ENCODE peak calls at places on chromosomes 3 and 15, in four cellular contexts. M is fibroblast of lung, E is stomach, J is heart left ventricle. L is an unnamed sample.
A peak's percentile ranks its signal among the peaks of the same experiment; 100 is the strongest.

GRCh38 chr3:110593749-110594148 is 477.9 kb upstream of the NECTIN3 start:
- DNase-seq in M (no peak), E (no peak), J (no peak), L (no peak)

GRCh38 chr3:37396731-37397130 is 222.3 kb upstream of the LRRFIP2 start:
- DNase-seq in M (no peak), E (no peak), J (no peak), L (no peak)

GRCh38 chr15:63605816-63606215 is 8.6 kb downstream of the FBXL22 start:
- DNase-seq in M (no peak), E (no peak), J (no peak), L (no peak)

GRCh38 chr3:127822836-127823589 is 698 bp upstream of the MGLL start:
- DNase-seq in M (peak; percentile 32), E (peak; percentile 54), J (peak; percentile 73), L (peak; percentile 42)

GRCh38 chr3:43866529-43867353 is 176.0 kb downstream of the ABHD5 start:
- DNase-seq in M (peak; percentile 48), E (no peak), J (no peak), L (no peak)

GRCh38 chr15:33910741-33911140 is 57.6 kb upstream of the CHRM5 start:
- DNase-seq in M (peak; percentile 33), E (no peak), J (no peak), L (no peak)

GRCh38 chr3:119595639-119596329 is 1.9 kb upstream of the PLA1A start:
- DNase-seq in M (no peak), E (no peak), J (no peak), L (peak; percentile 91)

GRCh38 chr3:79947469-79947868 is 179.7 kb upstream of the ROBO1 start:
- DNase-seq in M (no peak), E (no peak), J (no peak), L (no peak)

GRCh38 chr15:62459875-62460274 is 294.8 kb upstream of the C2CD4B start:
- DNase-seq in M (no peak), E (no peak), J (no peak), L (no peak)

GRCh38 chr3:96931491-96931890 is 117.1 kb downstream of the EPHA6 start:
- DNase-seq in M (no peak), E (no peak), J (no peak), L (peak; percentile 17)

GRCh38 chr3:37627951-37628620 is 233.6 kb upstream of the CTDSPL start:
- DNase-seq in M (no peak), E (no peak), J (no peak), L (no peak)

GRCh38 chr3:193827039-193827669 is 234.1 kb downstream of the OPA1 start:
- DNase-seq in M (no peak), E (no peak), J (no peak), L (peak; percentile 65)

GRCh38 chr15:99763827-99764226 is 30.6 kb upstream of the LYSMD4 start:
- DNase-seq in M (no peak), E (no peak), J (no peak), L (no peak)
- H3K4me3 ChIP-seq in M (no peak overlapping the region), E (no peak overlapping the region), J (no peak overlapping the region), L (no peak overlapping the region)

GRCh38 chr3:129120254-129121004 is 1.2 kb downstream of the RAB43 start:
- DNase-seq in M (peak; percentile 81), E (peak; percentile 88), J (peak; percentile 88), L (peak; percentile 73)

GRCh38 chr3:129116482-129116946 is 5.1 kb downstream of the RAB43 start:
- DNase-seq in M (no peak), E (no peak), J (no peak), L (peak; percentile 53)

GRCh38 chr3:129119365-129120100 is 2.1 kb downstream of the RAB43 start:
- DNase-seq in M (no peak), E (peak; percentile 56), J (no peak), L (no peak)

GRCh38 chr3:129117134-129117533 is 4.5 kb downstream of the RAB43 start:
- DNase-seq in M (no peak), E (no peak), J (no peak), L (no peak)

DNA sequence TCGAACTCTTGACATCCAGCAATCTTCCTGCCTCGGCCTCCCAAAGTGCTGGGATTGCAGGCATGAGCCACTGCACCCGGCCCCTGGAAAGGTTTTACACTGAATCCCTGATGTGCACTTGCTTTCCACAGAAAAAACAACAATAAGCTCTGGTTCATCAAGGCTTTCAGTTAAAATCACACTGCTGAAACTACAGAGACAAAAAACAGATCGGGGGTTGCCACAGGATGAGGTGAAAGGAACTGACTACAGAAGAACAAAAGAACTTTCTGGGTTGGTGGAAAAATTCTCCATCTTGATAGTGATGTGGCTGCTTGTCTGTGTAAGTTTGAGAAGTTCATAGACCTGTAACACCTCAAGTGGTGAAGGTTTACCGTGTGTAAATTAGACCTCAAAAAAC is 2.9 kb downstream of the RAB43 start:
- DNase-seq in M (no peak), E (no peak), J (no peak), L (no peak)
- H3K4me1 ChIP-seq in M (peaks cover 17% of the 10 kb centered on the region), E (peaks cover 44% of the 10 kb centered on the region), J (peaks cover 10% of the 10 kb centered on the region), L (peaks cover 5% of the 10 kb centered on the region)

GRCh38 chr3:175338775-175339535 is 479.8 kb downstream of the NAALADL2 start:
- DNase-seq in M (peak; percentile 79), E (peak; percentile 26), J (no peak), L (no peak)
- H3K27ac ChIP-seq in M (no peak overlapping the region), E (no peak overlapping the region), J (no peak overlapping the region), L (no peak overlapping the region)

GRCh38 chr3:99637381-99638111 is 848 bp upstream of the COL8A1 start:
- DNase-seq in M (peak; percentile 78), E (no peak), J (no peak), L (no peak)
- H3K4me3 ChIP-seq in M (peak overlapping the region; percentile 72), E (peak overlapping the region; percentile 45), J (peak overlapping the region; percentile 56), L (peak overlapping the region; percentile 14)

GRCh38 chr3:115999001-115999400 is 375.7 kb downstream of the GAP43 start:
- DNase-seq in M (no peak), E (no peak), J (no peak), L (no peak)

GRCh38 chr3:116000315-116000714 is 377.0 kb downstream of the GAP43 start:
- DNase-seq in M (peak; percentile 88), E (no peak), J (no peak), L (peak; percentile 41)

GRCh38 chr3:116002240-116002639 is 378.9 kb downstream of the GAP43 start:
- DNase-seq in M (no peak), E (no peak), J (no peak), L (no peak)

GRCh38 chr3:115999598-115999997 is 376.3 kb downstream of the GAP43 start:
- DNase-seq in M (peak; percentile 21), E (no peak), J (no peak), L (peak; percentile 61)

GRCh38 chr3:116001063-116001765 is 377.9 kb downstream of the GAP43 start:
- DNase-seq in M (peak; percentile 17), E (no peak), J (no peak), L (no peak)
- H3K4me1 ChIP-seq in M (peaks cover 16% of the 10 kb centered on the region), E (no peaks in the 10 kb centered on the region), J (no peaks in the 10 kb centered on the region), L (peaks cover 12% of the 10 kb centered on the region)

DNA sequence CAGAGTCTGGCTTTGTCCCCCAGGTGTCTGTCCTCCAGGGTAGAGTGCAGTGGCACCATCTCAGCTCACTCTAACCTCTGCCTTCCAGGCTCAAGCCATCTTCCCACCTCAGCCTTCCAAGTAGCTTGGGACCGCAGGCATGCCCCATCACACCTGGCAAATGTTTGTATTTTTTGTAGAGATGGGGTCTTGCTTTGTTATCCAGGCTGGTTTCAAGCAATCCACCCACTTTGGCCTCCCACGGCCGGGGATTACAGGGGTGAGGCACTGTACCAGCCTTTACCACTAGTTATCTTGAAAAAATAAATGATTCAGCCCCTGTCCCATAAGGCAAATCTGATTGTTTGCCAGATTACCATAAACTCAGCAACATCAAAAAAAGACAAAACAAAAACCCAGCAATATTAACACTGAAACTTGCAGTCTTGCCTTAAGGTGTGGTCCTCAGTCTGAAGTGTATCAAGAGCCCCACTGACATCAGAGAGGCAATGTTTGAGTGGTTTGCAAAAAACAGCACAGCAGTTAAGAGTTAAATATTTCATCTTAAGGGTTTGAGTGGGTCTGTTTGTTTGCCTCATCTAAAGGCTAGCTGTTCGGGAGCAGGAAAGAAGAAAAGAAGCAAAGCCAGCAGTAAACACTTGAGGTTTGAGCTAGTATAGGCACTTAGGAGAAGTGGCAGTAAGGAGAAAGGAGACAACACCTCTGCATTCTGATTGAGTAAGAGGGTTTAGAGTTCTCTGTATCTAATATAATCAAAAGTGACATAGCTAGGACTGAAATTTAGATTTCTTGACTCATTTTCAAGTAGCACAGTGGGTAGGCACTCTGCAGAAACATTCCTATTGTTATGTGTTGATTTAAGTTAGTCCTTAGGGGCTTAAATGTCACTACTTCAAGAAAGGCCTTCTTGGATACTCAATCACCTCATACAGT is 26.3 kb upstream of the EDEM1 start:
- DNase-seq in M (no peak), E (no peak), J (no peak), L (no peak)
- H3K27ac ChIP-seq in M (no peak overlapping the region), E (no peak overlapping the region), J (no peak overlapping the region), L (no peak overlapping the region)

GRCh38 chr15:37098468-37099320 is 1.7 kb downstream of the MEIS2 start:
- DNase-seq in M (peak; percentile 55), E (no peak), J (peak; percentile 43), L (peak; percentile 59)

GRCh38 chr15:37095197-37095992 is 5.0 kb downstream of the MEIS2 start:
- DNase-seq in M (no peak), E (no peak), J (no peak), L (no peak)

GRCh38 chr15:37094542-37095196 is 5.7 kb downstream of the MEIS2 start:
- DNase-seq in M (no peak), E (no peak), J (no peak), L (no peak)

GRCh38 chr15:37096878-37097568 is 3.3 kb downstream of the MEIS2 start:
- DNase-seq in M (peak; percentile 32), E (no peak), J (no peak), L (no peak)

DNA sequence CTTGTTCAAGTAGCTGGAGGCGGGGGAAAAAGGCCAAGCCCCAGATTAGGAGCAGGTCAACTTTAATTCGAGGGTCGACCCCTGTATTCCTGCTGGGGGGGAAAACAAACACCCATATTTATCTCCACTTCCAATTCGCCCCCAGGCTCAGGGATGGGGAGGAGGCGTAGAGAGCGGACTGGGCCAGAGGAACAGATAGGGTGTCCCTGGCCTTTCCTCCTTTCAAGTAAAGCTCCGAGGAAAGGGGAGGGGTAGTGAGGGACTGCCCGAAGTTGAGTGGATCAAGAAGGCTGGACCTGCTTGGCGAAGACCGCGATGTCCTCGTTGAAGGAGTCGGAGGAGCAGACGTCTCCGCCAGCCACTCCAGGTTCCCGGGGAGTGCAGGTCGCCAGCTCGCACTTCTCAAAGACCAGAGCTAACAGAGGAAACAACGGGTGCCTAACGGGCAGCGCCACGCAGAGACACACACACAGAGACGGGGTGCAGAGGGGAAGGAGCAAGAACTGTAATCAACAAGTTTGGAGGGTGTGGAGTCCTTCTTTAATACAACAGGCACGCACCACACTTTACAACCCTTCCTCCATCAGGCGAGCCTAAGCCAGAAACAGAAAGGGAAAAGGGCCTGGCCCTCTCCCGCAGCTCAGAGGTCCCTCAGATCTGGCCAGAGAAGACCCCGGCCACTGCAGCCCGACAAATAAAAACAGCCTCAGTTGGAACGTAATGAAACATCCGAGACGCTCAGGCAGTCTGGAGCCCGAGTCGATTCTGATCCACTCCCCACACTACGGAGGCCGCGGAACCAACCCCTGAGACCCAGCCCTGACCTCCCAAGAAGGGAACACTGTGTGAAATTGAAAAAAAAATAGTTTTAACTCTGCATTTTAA is 4.1 kb downstream of the MEIS2 start:
- DNase-seq in M (no peak), E (no peak), J (no peak), L (no peak)
- H3K4me3 ChIP-seq in M (no peak overlapping the region), E (peak overlapping the region; percentile 75), J (peak overlapping the region; percentile 68), L (no peak overlapping the region)

GRCh38 chr15:31347981-31348803 is 21.6 kb downstream of the KLF13 start:
- DNase-seq in M (no peak), E (no peak), J (no peak), L (no peak)
- H3K4me1 ChIP-seq in M (peaks cover 17% of the 10 kb centered on the region), E (peaks cover 72% of the 10 kb centered on the region), J (peaks cover 66% of the 10 kb centered on the region), L (peaks cover 34% of the 10 kb centered on the region)

GRCh38 chr15:42595641-42596240 is 20.3 kb downstream of the STARD9 start:
- DNase-seq in M (peak; percentile 84), E (no peak), J (peak; percentile 32), L (no peak)
- H3K27ac ChIP-seq in M (peak overlapping the region; percentile 7), E (no peak overlapping the region), J (peak overlapping the region; percentile 31), L (peak overlapping the region; percentile 21)

GRCh38 chr15:59798605-59798917 is 109.4 kb upstream of the BNIP2 start:
- DNase-seq in M (no peak), E (no peak), J (no peak), L (no peak)
- H3K4me3 ChIP-seq in M (no peak overlapping the region), E (no peak overlapping the region), J (no peak overlapping the region), L (no peak overlapping the region)